ENCODE peak calls at places on chromosomes 12 and 14, in six cellular contexts. E, T, B, X, Z and M are unnamed samples.

GRCh38 chr12:42958271-42958674 is 368.7 kb upstream of the PRICKLE1 start:
- DNase-seq in E (no peak), T (peak; percentile 26), Z (no peak), X (no peak), B (no peak), M (no peak)

GRCh38 chr14:69956970-69957369 is 77.8 kb downstream of the SMOC1 start:
- DNase-seq in T (no peak), X (no peak), Z (no peak), B (no peak), E (no peak), M (no peak)

GRCh38 chr14:103690332-103690731 is 24.9 kb downstream of the XRCC3 start:
- DNase-seq in Z (no peak), B (no peak), T (no peak), X (no peak), E (no peak), M (no peak)

GRCh38 chr14:99774526-99775307 is 18.5 kb upstream of the EML1 start:
- DNase-seq in E (no peak), Z (no peak), X (no peak), T (peak; percentile 52), B (no peak), M (no peak)

GRCh38 chr14:30550335-30550734 is 8.6 kb upstream of the G2E3 start:
- DNase-seq in T (peak; percentile 67), X (no peak), Z (no peak), E (no peak), B (no peak), M (no peak)

GRCh38 chr12:57889541-57889989 is 43.0 kb upstream of the CTDSP2 start:
- DNase-seq in T (peak; percentile 93), X (no peak), E (peak; percentile 70), Z (no peak), B (peak; percentile 49), M (no peak)

GRCh38 chr12:111034911-111035577 is 114.7 kb upstream of the MYL2 start:
- DNase-seq in X (peak; percentile 39), E (no peak), T (no peak), B (peak; percentile 73), Z (no peak), M (no peak)

GRCh38 chr14:49621114-49621881 is 699 bp downstream of the MGAT2 start:
- DNase-seq in B (peak; percentile 64), X (no peak), Z (no peak), T (peak; percentile 28), E (no peak), M (no peak)

GRCh38 chr14:21993070-21993469 is 319.5 kb upstream of the OR4E1 start:
- DNase-seq in X (no peak), B (no peak), Z (no peak), T (no peak), E (no peak), M (no peak)

GRCh38 chr14:100894416-100894815 is 9.1 kb downstream of the RTL1 start:
- DNase-seq in E (no peak), Z (no peak), X (no peak), B (peak; percentile 12), T (no peak), M (no peak)

GRCh38 chr12:121883315-121883660 is 5.3 kb upstream of the PSMD9 start:
- DNase-seq in T (no peak), B (peak; percentile 62), Z (no peak), X (no peak), E (no peak), M (peak; percentile 18)

GRCh38 chr14:39040529-39040928 is 62.5 kb downstream of the SEC23A start:
- DNase-seq in X (no peak), B (no peak), Z (no peak), E (no peak), T (no peak), M (no peak)

GRCh38 chr12:111122458-111122878 is 202.1 kb upstream of the MYL2 start:
- DNase-seq in B (no peak), Z (no peak), T (no peak), E (no peak), X (no peak), M (no peak)

GRCh38 chr12:58803893-58804292 is 116.4 kb downstream of the LRIG3 start:
- DNase-seq in E (peak; percentile 87), X (no peak), B (no peak), T (peak; percentile 94), Z (no peak), M (no peak)

GRCh38 chr12:72330291-72330690 is 58.1 kb downstream of the TRHDE start:
- DNase-seq in T (peak; percentile 82), Z (no peak), B (peak; percentile 55), E (peak; percentile 68), X (peak; percentile 20), M (no peak)

GRCh38 chr14:52131640-52132320 is 62.9 kb upstream of the NID2 start:
- DNase-seq in B (peak; percentile 86), T (peak; percentile 96), X (peak; percentile 69), E (peak; percentile 93), Z (peak; percentile 62), M (peak; percentile 67)

GRCh38 chr12:89575405-89575804 is 49.6 kb upstream of the POC1B start:
- DNase-seq in B (no peak), X (no peak), Z (no peak), T (peak; percentile 9), E (peak; percentile 20), M (peak; percentile 31)

GRCh38 chr12:123075092-123075491 is 75.8 kb downstream of the PITPNM2 start:
- DNase-seq in E (no peak), T (no peak), B (no peak), X (no peak), Z (no peak), M (peak; percentile 83)

GRCh38 chr14:51087024-51087423 is 7.9 kb downstream of the TRIM9 start:
- DNase-seq in Z (no peak), T (no peak), E (no peak), X (no peak), B (peak; percentile 65), M (peak; percentile 6)

GRCh38 chr14:79915411-79915810 is 295.9 kb downstream of the DIO2 start:
- DNase-seq in X (no peak), Z (no peak), B (no peak), T (no peak), E (no peak), M (no peak)

GRCh38 chr14:45252356-45253069 is 489 bp downstream of the MIS18BP1 start:
- DNase-seq in E (peak; percentile 42), X (no peak), B (no peak), Z (no peak), T (peak; percentile 5), M (peak; percentile 36)

GRCh38 chr14:23929822-23930294 is 23.7 kb upstream of the DHRS4 start:
- DNase-seq in B (peak; percentile 83), Z (peak; percentile 34), T (peak; percentile 69), X (peak; percentile 81), E (peak; percentile 76), M (peak; percentile 89)

GRCh38 chr14:54475187-54475881 is 13.4 kb downstream of the GMFB start:
- DNase-seq in T (peak; percentile 21), B (no peak), X (no peak), Z (no peak), E (peak; percentile 72), M (peak; percentile 75)

GRCh38 chr12:132592261-132592970 is 18.0 kb downstream of the LRCOL1 start:
- DNase-seq in T (no peak), X (no peak), B (no peak), E (no peak), Z (no peak), M (no peak)

GRCh38 chr12:53552346-53553327 is 45.4 kb upstream of the NPFF start:
- DNase-seq in T (no peak), X (no peak), B (no peak), E (no peak), Z (no peak), M (no peak)

GRCh38 chr12:53550595-53550994 is 43.3 kb upstream of the NPFF start:
- DNase-seq in Z (no peak), X (no peak), B (no peak), T (peak; percentile 78), E (peak; percentile 14), M (no peak)

DNA sequence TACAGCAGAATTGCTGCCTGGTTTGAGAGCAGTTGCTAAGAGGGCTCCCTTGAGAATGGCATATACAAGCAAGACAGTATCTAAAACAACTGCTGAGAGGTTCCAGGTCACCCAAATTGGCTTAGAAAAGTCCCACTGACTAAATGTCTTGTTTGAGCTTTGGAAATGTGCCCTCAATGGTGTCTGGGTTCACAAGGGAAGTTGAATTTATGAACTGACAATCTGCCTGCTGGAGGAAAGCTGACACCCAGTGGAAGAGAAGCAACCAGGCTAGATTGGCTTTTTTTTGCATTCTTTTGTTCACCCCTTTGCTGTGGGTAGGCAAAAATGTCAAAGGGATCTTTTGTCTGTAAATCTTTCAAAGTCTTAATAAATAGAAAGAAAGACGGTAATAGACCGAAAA is 44.6 kb upstream of the NPFF start:
- DNase-seq in E (no peak), X (no peak), T (no peak), B (no peak), Z (no peak), M (no peak)
- H3K27ac ChIP-seq in E (no peak overlapping the region), X (no peak overlapping the region), T (no peak overlapping the region), B (no peak overlapping the region), Z (no peak overlapping the region), M (no peak overlapping the region)

DNA sequence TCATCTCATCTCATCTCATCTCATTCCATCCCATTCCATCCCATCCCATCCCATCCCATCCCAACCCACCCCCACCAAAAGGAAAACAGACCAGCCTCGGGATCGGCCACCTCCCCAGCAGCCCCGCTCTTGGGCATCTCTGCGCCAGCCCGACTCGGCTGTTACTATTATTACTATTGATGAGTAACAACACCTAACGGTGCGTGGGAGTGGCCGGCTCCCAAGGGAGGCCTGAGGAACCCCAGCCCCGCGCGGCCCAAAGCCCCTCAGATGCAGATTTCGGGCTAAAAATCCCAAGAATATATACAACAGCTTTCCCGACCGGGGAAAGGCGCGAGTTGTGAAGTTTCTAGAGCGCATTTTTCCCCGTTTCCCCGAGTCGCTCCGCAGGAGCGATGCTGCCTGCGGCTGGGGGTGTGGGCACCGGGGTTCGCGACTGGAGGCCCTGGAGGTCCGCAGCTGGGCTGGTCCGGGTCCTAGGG is 594 bp downstream of the NT5DC3 start:
- DNase-seq in B (no peak), X (no peak), Z (no peak), T (peak; percentile 25), E (peak; percentile 38), M (no peak)
- H3K18ac ChIP-seq in B (peak overlapping the region; percentile 54), X (peak overlapping the region; percentile 89), Z (peak overlapping the region; percentile 71), T (no peak overlapping the region), E (no peak overlapping the region), M (peak overlapping the region; percentile 72)

GRCh38 chr14:60958146-60958545 is 22.7 kb downstream of the TRMT5 start:
- DNase-seq in B (no peak), Z (no peak), X (no peak), E (no peak), T (no peak), M (no peak)

GRCh38 chr14:60951781-60952435 is 29.0 kb downstream of the TRMT5 start:
- DNase-seq in Z (no peak), B (no peak), X (no peak), E (no peak), T (no peak), M (no peak)

GRCh38 chr14:60956632-60957031 is 24.2 kb downstream of the TRMT5 start:
- DNase-seq in Z (no peak), B (no peak), T (no peak), X (no peak), E (no peak), M (no peak)

GRCh38 chr14:60956202-60956601 is 24.7 kb downstream of the TRMT5 start:
- DNase-seq in B (no peak), T (no peak), E (no peak), Z (no peak), X (no peak), M (no peak)
- H3K9me3 ChIP-seq in B (no peaks in the 10 kb centered on the region), T (peaks cover 20% of the 10 kb centered on the region), E (peaks cover 56% of the 10 kb centered on the region), Z (peaks cover 19% of the 10 kb centered on the region), X (peaks cover 2% of the 10 kb centered on the region), M (peaks cover 6% of the 10 kb centered on the region)

GRCh38 chr12:31519525-31519924 is 71.4 kb downstream of the DENND5B start:
- DNase-seq in X (no peak), T (no peak), E (no peak), Z (no peak), B (no peak), M (no peak)
- H3K27ac ChIP-seq in X (peak overlapping the region; percentile 82), T (peak overlapping the region; percentile 74), E (peak overlapping the region; percentile 95), Z (peak overlapping the region; percentile 48), B (peak overlapping the region; percentile 97), M (peak overlapping the region; percentile 84)